ENCODE peak calls at places on chromosomes 5 and 9, in ten cellular contexts. I, S, O, E, C, J, D, Y, Q and R are unnamed samples. For H3K27me3, the result is how much of the 10 kb centered on the place peaks cover.

GRCh38 chr5:139678751-139679750 is 30.9 kb downstream of the CXXC5 start:
- DNase-seq in J (no peak), D (no peak), E (no peak), Y (no peak), O (no peak), C (no peak), S (no peak), I (no peak), Q (no peak), R (no peak)

GRCh38 chr9:98193336-98193944 is 1.0 kb upstream of the CORO2A start:
- DNase-seq in I (no peak), D (no peak), O (no peak), Y (no peak), C (no peak), S (no peak), Q (no peak), E (no peak), J (no peak), R (no peak)

GRCh38 chr5:132270345-132270685 is 12.8 kb downstream of the PDLIM4 start:
- DNase-seq in O (no peak), C (no peak), I (no peak), E (peak), D (no peak), Y (no peak), Q (no peak), S (no peak), J (peak), R (no peak)

GRCh38 chr5:144028058-144028457 is 142.4 kb downstream of the YIPF5 start:
- DNase-seq in O (no peak), S (no peak), D (no peak), E (peak), C (no peak), Q (no peak), Y (no peak), I (no peak), J (no peak), R (no peak)

GRCh38 chr9:33162721-33163311 is 4.3 kb downstream of the B4GALT1 start:
- DNase-seq in D (peak), Y (no peak), O (peak), J (no peak), C (no peak), Q (no peak), S (peak), E (no peak), I (no peak), R (peak)

GRCh38 chr9:136791466-136792276 is 527 bp downstream of the TMEM141 start:
- DNase-seq in Y (peak), I (peak), Q (peak), C (no peak), D (peak), J (peak), O (peak), E (peak), S (peak), R (peak)

GRCh38 chr5:134543820-134544692 is 18.6 kb downstream of the JADE2 start:
- DNase-seq in C (no peak), Y (no peak), S (no peak), J (no peak), E (no peak), Q (no peak), D (no peak), I (no peak), O (no peak), R (no peak)

GRCh38 chr5:103057208-103058130 is 62.5 kb downstream of the GIN1 start:
- DNase-seq in D (no peak), C (no peak), Y (no peak), O (peak), Q (no peak), S (no peak), I (no peak), E (no peak), J (no peak), R (no peak)

GRCh38 chr9:32603914-32604852 is 31.2 kb upstream of the NDUFB6 start:
- DNase-seq in C (no peak), J (no peak), O (peak), Y (no peak), E (no peak), Q (peak), D (no peak), S (no peak), I (no peak), R (no peak)

GRCh38 chr9:77111408-77111807 is 65.9 kb upstream of the VPS13A start:
- DNase-seq in D (no peak), E (no peak), J (no peak), O (no peak), C (no peak), Y (no peak), Q (no peak), I (no peak), S (no peak), R (no peak)

GRCh38 chr9:86674475-86674874 is 272.8 kb downstream of the GAS1 start:
- DNase-seq in C (no peak), O (no peak), I (no peak), S (no peak), E (no peak), J (no peak), Q (no peak), D (no peak), Y (no peak), R (no peak)

GRCh38 chr5:57779383-57780223 is 297.0 kb upstream of the ACTBL2 start:
- DNase-seq in I (no peak), S (no peak), E (peak), D (no peak), J (no peak), C (peak), Q (peak), Y (no peak), O (peak), R (peak)

GRCh38 chr5:62938927-62939326 is 360.3 kb downstream of the LRRC70 start:
- DNase-seq in Q (no peak), C (no peak), D (no peak), I (no peak), J (no peak), Y (no peak), O (no peak), E (no peak), S (no peak), R (no peak)

GRCh38 chr9:6640268-6641072 is 5.1 kb downstream of the GLDC start:
- DNase-seq in S (no peak), J (no peak), E (no peak), Y (no peak), C (no peak), Q (peak), D (no peak), O (no peak), I (no peak), R (no peak)

GRCh38 chr5:142590451-142591240 is 95.2 kb downstream of the FGF1 start:
- DNase-seq in E (no peak), C (no peak), O (no peak), Y (no peak), I (no peak), Q (no peak), S (no peak), J (no peak), D (no peak), R (no peak)

GRCh38 chr9:61671276-61671973 is 481.6 kb downstream of the SPATA31A7 start:
- DNase-seq in Y (peak), I (no peak), E (no peak), S (no peak), D (no peak), C (no peak), Q (no peak), O (no peak), J (no peak), R (no peak)

GRCh38 chr9:35729700-35730485 is 2.1 kb downstream of the TLN1 start:
- DNase-seq in E (peak), C (peak), S (peak), J (peak), Q (peak), O (peak), D (peak), I (no peak), Y (no peak), R (peak)

GRCh38 chr5:6638236-6638635 is 5.0 kb downstream of the SRD5A1 start:
- DNase-seq in J (no peak), E (no peak), O (peak), S (no peak), D (no peak), Q (no peak), Y (no peak), C (no peak), I (no peak), R (no peak)

GRCh38 chr5:154370119-154370518 is 75.7 kb upstream of the SAP30L start:
- DNase-seq in E (no peak), Y (no peak), O (no peak), D (no peak), S (no peak), C (no peak), J (no peak), I (no peak), Q (no peak), R (no peak)

GRCh38 chr5:120449501-120449900 is 14.6 kb upstream of the PRR16 start:
- DNase-seq in Y (no peak), O (no peak), S (no peak), J (no peak), E (no peak), C (no peak), Q (no peak), I (no peak), D (no peak), R (no peak)

DNA sequence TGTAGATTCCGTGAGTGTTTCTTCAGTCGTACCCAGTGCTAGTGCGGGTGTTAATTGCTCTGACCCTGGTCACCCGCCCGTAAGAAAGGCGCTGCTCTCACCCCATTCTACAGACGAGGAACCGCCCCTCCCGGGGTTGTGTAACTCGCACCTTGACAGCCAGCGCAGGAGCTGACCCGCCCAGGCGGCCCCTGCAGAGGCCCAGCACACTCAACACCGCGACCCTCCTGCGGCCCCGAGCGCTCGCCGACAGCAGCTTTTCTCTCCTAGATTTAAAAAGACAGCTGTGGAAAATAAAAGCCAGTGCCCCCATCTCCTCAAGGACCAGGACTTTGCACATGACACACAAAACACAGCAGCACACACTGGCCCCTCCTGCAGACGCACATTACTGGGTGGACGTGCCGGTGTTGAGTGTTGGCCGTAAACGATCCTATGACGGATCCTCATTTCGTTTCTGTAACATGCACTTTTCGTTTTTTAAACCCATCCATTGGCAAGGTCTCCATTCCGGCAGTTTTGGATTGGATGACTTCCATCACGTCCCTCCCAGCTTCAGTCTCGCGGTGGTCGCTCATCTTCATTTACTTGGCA is 22.9 kb downstream of the OR2V2 start:
- DNase-seq in E (no peak), S (no peak), Q (no peak), O (no peak), D (no peak), I (no peak), J (no peak), C (no peak), Y (no peak), R (no peak)
- H3K27me3 ChIP-seq in E (half or more), S (under half), Q (under half), O (under half), D (under half), I (half or more), J (under half), C (under half), Y (half or more), R (under half)

GRCh38 chr5:116439891-116440290 is 134.7 kb downstream of the SEMA6A start:
- DNase-seq in O (no peak), C (no peak), I (no peak), Y (no peak), D (no peak), S (no peak), Q (no peak), E (no peak), J (no peak), R (no peak)
- H3K27ac ChIP-seq in O (no peak), C (no peak), I (no peak), Y (no peak), D (no peak), S (no peak), Q (no peak), E (no peak), J (no peak), R (no peak)

GRCh38 chr5:73150872-73151271 is 22.1 kb upstream of the TMEM174 start:
- DNase-seq in Y (no peak), O (no peak), E (no peak), J (no peak), S (no peak), Q (no peak), C (no peak), D (no peak), I (no peak), R (no peak)
- H3K27me3 ChIP-seq in Y (under half), O (under half), E (under half), J (under half), S (under half), Q (under half), C (under half), D (under half), I (half or more), R (under half)

GRCh38 chr9:14031015-14031414 is 282.9 kb downstream of the NFIB start:
- DNase-seq in C (peak), I (no peak), S (no peak), D (peak), E (peak), O (peak), Q (no peak), J (no peak), Y (no peak), R (no peak)
- H3K27ac ChIP-seq in C (no peak), I (no peak), S (peak), D (peak), E (peak), O (peak), Q (no peak), J (no peak), Y (no peak), R (peak)

GRCh38 chr5:44795496-44795895 is 13.3 kb upstream of the MRPS30 start:
- DNase-seq in S (no peak), E (no peak), Q (no peak), O (no peak), Y (no peak), C (no peak), I (no peak), J (no peak), D (no peak), R (no peak)

GRCh38 chr5:44797723-44798122 is 11.0 kb upstream of the MRPS30 start:
- DNase-seq in E (no peak), C (no peak), J (no peak), Q (no peak), I (no peak), D (no peak), Y (no peak), S (no peak), O (no peak), R (no peak)

DNA sequence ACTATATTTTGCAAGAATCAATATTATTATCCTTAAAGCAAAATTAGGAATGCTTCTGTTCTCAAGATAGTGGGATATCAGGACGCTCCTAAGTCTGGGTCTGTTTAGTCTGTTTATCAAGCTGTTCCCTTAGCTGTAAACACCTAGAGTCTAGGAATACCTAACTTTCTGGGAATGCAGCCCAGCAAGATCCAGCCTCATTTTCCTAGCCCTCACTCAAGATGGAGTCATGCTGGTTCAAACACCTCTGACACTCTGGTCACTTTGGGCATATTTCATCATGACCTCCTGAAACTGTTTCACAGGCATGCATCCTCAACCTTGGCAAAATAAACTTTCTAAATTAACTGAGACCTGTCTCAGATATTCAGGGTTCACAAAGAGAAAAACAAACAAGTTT is 14.4 kb upstream of the MRPS30 start:
- DNase-seq in J (no peak), S (no peak), I (no peak), D (no peak), Q (no peak), Y (no peak), E (no peak), C (no peak), O (no peak), R (no peak)
- H3K27me3 ChIP-seq in J (under half), S (under half), I (under half), D (under half), Q (under half), Y (under half), E (under half), C (under half), O (under half), R (under half)

DNA sequence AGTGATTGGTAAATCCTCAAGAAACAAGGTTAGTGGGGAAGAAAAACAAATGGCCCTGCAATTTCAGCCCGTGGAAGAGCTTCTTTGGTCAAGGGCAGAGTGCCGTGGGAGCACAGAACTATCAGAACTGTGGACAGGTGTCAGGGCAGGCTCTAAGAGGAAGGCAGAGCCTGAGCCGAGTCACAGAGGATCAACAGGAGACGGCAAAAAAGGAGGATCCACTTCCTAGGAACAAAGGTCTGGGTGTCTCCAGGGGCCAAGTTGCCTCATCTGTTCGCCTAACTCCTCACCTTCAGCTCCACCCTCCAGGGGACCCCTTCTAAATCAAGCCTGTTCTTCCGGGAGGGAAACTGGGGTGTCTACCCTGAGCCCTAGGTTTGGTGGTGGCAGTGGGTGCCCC is 88.0 kb downstream of the FEM1C start:
- DNase-seq in J (no peak), D (no peak), I (no peak), E (no peak), C (no peak), Y (no peak), Q (no peak), S (no peak), O (no peak), R (no peak)
- H3K27ac ChIP-seq in J (peak), D (no peak), I (no peak), E (no peak), C (no peak), Y (no peak), Q (no peak), S (no peak), O (no peak), R (no peak)

GRCh38 chr9:130660683-130661460 is 3.5 kb upstream of the PRDM12 start:
- DNase-seq in D (no peak), S (no peak), Q (no peak), O (no peak), J (no peak), C (no peak), Y (no peak), E (no peak), I (no peak), R (no peak)

GRCh38 chr9:130659699-130660248 is 4.6 kb upstream of the PRDM12 start:
- DNase-seq in J (no peak), Y (no peak), E (no peak), S (no peak), Q (no peak), O (no peak), D (no peak), I (no peak), C (no peak), R (no peak)

GRCh38 chr9:130661461-130662098 is 2.8 kb upstream of the PRDM12 start:
- DNase-seq in E (no peak), Q (no peak), S (no peak), D (no peak), Y (no peak), I (no peak), J (no peak), O (no peak), C (no peak), R (no peak)

GRCh38 chr9:130658893-130659698 is 5.3 kb upstream of the PRDM12 start:
- DNase-seq in J (no peak), Y (no peak), E (no peak), D (no peak), Q (no peak), I (no peak), C (no peak), S (no peak), O (no peak), R (no peak)

DNA sequence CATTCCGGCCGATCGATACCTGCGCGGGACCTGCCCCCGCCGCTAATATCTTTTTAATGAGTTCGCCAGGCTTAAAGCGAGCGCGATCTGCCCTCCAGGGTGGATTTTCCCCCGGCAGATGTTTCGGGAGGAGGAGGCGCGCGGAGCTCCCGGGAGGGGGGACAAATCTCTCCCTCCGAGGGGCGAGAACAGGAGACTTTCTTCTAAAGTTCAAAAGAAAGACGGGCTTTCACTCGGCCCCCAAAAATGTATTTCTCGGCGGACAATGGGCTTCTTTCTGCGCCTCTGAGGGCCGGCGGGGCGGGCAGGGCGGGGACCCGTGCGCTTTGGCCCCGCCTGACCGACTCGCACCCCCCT is 4.1 kb upstream of the PRDM12 start:
- DNase-seq in Y (no peak), I (no peak), J (no peak), D (no peak), S (no peak), O (no peak), Q (no peak), C (no peak), E (no peak), R (no peak)
- H3K27me3 ChIP-seq in Y (half or more), I (half or more), J (under half), D (under half), S (half or more), O (half or more), Q (half or more), C (half or more), E (half or more), R (under half)

DNA sequence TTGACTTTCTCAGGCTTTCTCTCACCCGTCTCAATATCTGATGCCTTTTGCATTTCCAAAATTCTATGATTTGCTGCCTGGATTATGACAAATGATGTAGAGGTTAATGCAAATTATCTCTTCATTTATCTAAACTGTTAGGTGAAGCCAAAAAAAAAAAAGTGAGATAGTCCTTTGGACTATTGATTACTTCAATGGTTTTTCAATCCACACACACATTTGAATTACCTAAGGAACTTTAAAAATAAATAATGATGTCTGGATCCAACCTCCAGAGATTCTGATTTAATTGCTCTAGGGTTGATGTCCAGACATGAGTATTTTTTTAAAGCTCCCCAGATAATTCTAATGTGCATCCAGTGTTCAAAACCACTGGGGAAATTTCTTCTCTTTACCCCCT is 379.4 kb downstream of the SPATA31D1 start:
- DNase-seq in C (no peak), O (no peak), D (no peak), Y (no peak), E (no peak), S (no peak), I (no peak), J (no peak), Q (no peak), R (no peak)
- H3K27ac ChIP-seq in C (no peak), O (no peak), D (no peak), Y (no peak), E (no peak), S (no peak), I (no peak), J (no peak), Q (no peak), R (no peak)